ENCODE peak calls at places on chromosome 4, in five cellular contexts. P, Q, D, T and G are unnamed samples.

GRCh38 chr4:141390527-141391046 is 169.9 kb downstream of the ZNF330 start:
- DNase-seq in D (no peak), T (no peak), P (no peak), Q (no peak), G (no peak)

GRCh38 chr4:108620933-108621905 is 843 bp downstream of the RPL34 start:
- DNase-seq in T (no peak), D (no peak), P (no peak), Q (no peak), G (no peak)

GRCh38 chr4:88027611-88028608 is 20.5 kb downstream of the PKD2 start:
- DNase-seq in D (no peak), P (no peak), Q (peak), T (peak), G (peak)

GRCh38 chr4:165967486-165967885 is 94.4 kb downstream of the TLL1 start:
- DNase-seq in T (no peak), D (no peak), Q (no peak), P (no peak), G (no peak)

GRCh38 chr4:73814679-73815078 is 21.8 kb upstream of the CXCL6 start:
- DNase-seq in P (no peak), D (no peak), T (no peak), Q (no peak), G (no peak)

GRCh38 chr4:74228691-74229640 is 71.0 kb downstream of the MTHFD2L start:
- DNase-seq in Q (peak), D (peak), T (no peak), P (peak), G (peak)

GRCh38 chr4:121192013-121192412 is 27.9 kb upstream of the TNIP3 start:
- DNase-seq in Q (no peak), D (no peak), T (no peak), P (no peak), G (no peak)

GRCh38 chr4:168630445-168631187 is 133.8 kb downstream of the PALLD start:
- DNase-seq in P (no peak), Q (no peak), D (no peak), T (no peak), G (peak)

GRCh38 chr4:73053076-73053475 is 16.4 kb downstream of the COX18 start:
- DNase-seq in Q (no peak), P (no peak), D (no peak), T (no peak), G (no peak)

GRCh38 chr4:101345596-101346311 is 1.6 kb downstream of the PPP3CA start:
- DNase-seq in D (peak), Q (no peak), T (no peak), P (peak), G (peak)